ENCODE peak calls at places on chromosome 21, in four cellular contexts. N is effector memory CD4-positive, alpha-beta T cell; B is GM23248; M is germinal center. W is an unnamed sample.

GRCh38 chr21:46194374-46195334 is 10.4 kb upstream of the SPATC1L start:
- DNase-seq in M (no peak), N (no peak), B (no peak), W (peak)

GRCh38 chr21:38140192-38140905 is 116.4 kb upstream of the KCNJ15 start:
- DNase-seq in B (peak), N (no peak), M (no peak), W (no peak)

GRCh38 chr21:40660461-40660860 is 186.5 kb downstream of the DSCAM start:
- DNase-seq in B (no peak), N (no peak), M (no peak), W (no peak)

GRCh38 chr21:29145837-29146453 is 15.5 kb downstream of the MAP3K7CL start:
- DNase-seq in M (no peak), N (no peak), B (peak), W (no peak)

GRCh38 chr21:46118871-46119564 is 21.1 kb downstream of the COL6A2 start:
- DNase-seq in M (no peak), B (no peak), N (no peak), W (no peak)

GRCh38 chr21:38503588-38503987 is 5.3 kb upstream of the ERG start:
- DNase-seq in B (peak), N (no peak), M (no peak), W (no peak)

GRCh38 chr21:43805275-43805800 is 16.0 kb downstream of the RRP1 start:
- DNase-seq in N (no peak), M (peak), B (no peak), W (no peak)

GRCh38 chr21:45404726-45405270 is at the start of gene COL18A1:
- DNase-seq in M (peak), B (peak), N (no peak), W (peak)

GRCh38 chr21:33023574-33024277 is 2.0 kb upstream of the OLIG2 start:
- DNase-seq in M (no peak), B (no peak), N (no peak), W (no peak)

GRCh38 chr21:45390831-45391742 is 13.9 kb upstream of the COL18A1 start:
- DNase-seq in B (no peak), N (no peak), M (no peak), W (no peak)

GRCh38 chr21:33268736-33269441 is 2.7 kb downstream of the IL10RB start:
- DNase-seq in B (no peak), N (peak), M (peak), W (no peak)

GRCh38 chr21:42010507-42011493 is 640 bp upstream of the ZBTB21 start:
- DNase-seq in B (peak), N (peak), M (peak), W (no peak)